ENCODE peak calls at places on chromosomes 2 and 18, in six cellular contexts. Z is A549, R is body of pancreas, Q is sigmoid colon, B is endothelial cell of umbilical vein, P is H54. G is an unnamed sample.

GRCh38 chr2:71530246-71530986 is 77.1 kb downstream of the DYSF start:
- DNase-seq in Z (peak; percentile 83), R (peak; percentile 38), Q (peak; percentile 36), B (peak; percentile 64), P (peak; percentile 56), G (peak; percentile 49)

GRCh38 chr2:40339026-40339425 is 112.9 kb downstream of the SLC8A1 start:
- DNase-seq in Z (no peak), R (no peak), Q (no peak), B (no peak), P (no peak), G (no peak)

GRCh38 chr18:38007931-38008330 is 442.3 kb upstream of the CELF4 start:
- DNase-seq in Z (no peak), R (no peak), Q (no peak), B (no peak), P (no peak), G (no peak)

GRCh38 chr2:61426267-61426897 is 44.5 kb downstream of the USP34 start:
- DNase-seq in Z (peak; percentile 77), R (peak; percentile 62), Q (no peak), B (peak; percentile 36), P (peak; percentile 23), G (peak; percentile 81)

GRCh38 chr2:6919912-6920905 is 3.0 kb downstream of the RNF144A start:
- DNase-seq in Z (no peak), R (peak; percentile 51), Q (no peak), B (no peak), P (no peak), G (no peak)

GRCh38 chr2:26542676-26543505 is 65.0 kb upstream of the OTOF start:
- DNase-seq in Z (no peak), R (no peak), Q (peak; percentile 40), B (no peak), P (no peak), G (no peak)

GRCh38 chr2:205387350-205388045 is 294.8 kb upstream of the NRP2 start:
- DNase-seq in Z (no peak), R (no peak), Q (no peak), B (no peak), P (no peak), G (no peak)

GRCh38 chr18:69876490-69876889 is 71.2 kb downstream of the CD226 start:
- DNase-seq in Z (no peak), R (no peak), Q (no peak), B (no peak), P (no peak), G (no peak)

GRCh38 chr2:241031436-241032165 is 33.2 kb downstream of the SNED1 start:
- DNase-seq in Z (no peak), R (no peak), Q (peak; percentile 30), B (no peak), P (no peak), G (no peak)

GRCh38 chr2:232951891-232952290 is 61.2 kb downstream of the NGEF start:
- DNase-seq in Z (no peak), R (no peak), Q (no peak), B (no peak), P (peak; percentile 62), G (no peak)

GRCh38 chr18:5542393-5543035 is 1.3 kb downstream of the EPB41L3 start:
- DNase-seq in Z (no peak), R (peak; percentile 19), Q (peak; percentile 73), B (peak; percentile 54), P (no peak), G (no peak)

GRCh38 chr18:12851709-12852108 is 32.3 kb downstream of the PTPN2 start:
- DNase-seq in Z (no peak), R (no peak), Q (no peak), B (no peak), P (no peak), G (no peak)

GRCh38 chr2:105144128-105144940 is 97.2 kb upstream of the GPR45 start:
- DNase-seq in Z (no peak), R (no peak), Q (no peak), B (no peak), P (no peak), G (no peak)

GRCh38 chr2:24915796-24916195 is 4.2 kb downstream of the ADCY3 start:
- DNase-seq in Z (no peak), R (no peak), Q (no peak), B (no peak), P (no peak), G (no peak)

GRCh38 chr2:120778244-120778643 is 42.6 kb downstream of the GLI2 start:
- DNase-seq in Z (no peak), R (no peak), Q (no peak), B (no peak), P (no peak), G (no peak)

GRCh38 chr2:204175552-204176271 is 239.1 kb downstream of the ICOS start:
- DNase-seq in Z (no peak), R (no peak), Q (no peak), B (no peak), P (no peak), G (no peak)

GRCh38 chr2:239328306-239329191 is 72.3 kb downstream of the HDAC4 start:
- DNase-seq in Z (no peak), R (peak; percentile 53), Q (peak; percentile 97), B (peak; percentile 63), P (no peak), G (peak; percentile 43)

GRCh38 chr2:239327536-239328305 is 73.1 kb downstream of the HDAC4 start:
- DNase-seq in Z (no peak), R (no peak), Q (no peak), B (no peak), P (no peak), G (no peak)

GRCh38 chr2:239324456-239324855 is 76.4 kb downstream of the HDAC4 start:
- DNase-seq in Z (no peak), R (no peak), Q (no peak), B (no peak), P (no peak), G (no peak)

GRCh38 chr2:239329284-239329971 is 71.4 kb downstream of the HDAC4 start:
- DNase-seq in Z (no peak), R (no peak), Q (peak; percentile 99), B (no peak), P (no peak), G (no peak)

DNA sequence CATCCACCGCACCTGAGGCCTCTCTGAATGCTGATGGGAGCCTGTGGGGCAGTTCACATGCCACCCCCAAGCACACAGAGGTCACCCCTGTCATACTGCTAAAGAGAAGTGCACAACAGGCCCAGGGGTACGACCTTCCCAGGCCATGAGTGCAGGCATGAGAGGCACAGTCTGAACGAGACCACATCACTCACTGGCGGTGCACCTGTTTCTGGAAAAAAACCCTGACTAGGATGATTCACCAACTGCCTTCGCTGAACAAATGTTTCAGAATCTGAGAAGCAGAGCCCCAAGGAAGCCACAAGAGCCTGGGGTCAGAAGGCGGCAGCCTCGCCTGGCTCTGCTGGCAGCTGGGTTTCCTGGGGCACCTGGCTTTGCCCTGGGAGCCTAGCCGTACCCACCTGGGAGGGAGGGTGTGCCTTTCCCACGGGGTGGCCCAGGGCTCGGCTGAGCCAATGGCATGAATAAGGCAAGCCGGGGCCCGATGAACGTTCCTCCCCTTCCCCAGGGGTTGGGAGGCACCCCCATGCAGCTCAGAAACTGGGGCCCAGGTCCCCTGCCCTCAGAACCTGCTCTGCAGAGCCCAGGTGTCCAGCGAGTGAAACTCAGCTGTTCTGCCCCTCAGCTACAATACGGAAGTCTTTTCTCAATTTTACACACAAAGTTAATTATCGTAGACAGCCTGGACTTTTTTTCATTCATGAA is 73.8 kb downstream of the HDAC4 start:
- DNase-seq in Z (no peak), R (peak; percentile 78), Q (peak; percentile 68), B (no peak), P (peak; percentile 30), G (no peak)
- TF ChIP-seq POLR2A in Z (no peak), R (no peak), Q (no peak), B (no peak), P (no peak), G (no peak)

DNA sequence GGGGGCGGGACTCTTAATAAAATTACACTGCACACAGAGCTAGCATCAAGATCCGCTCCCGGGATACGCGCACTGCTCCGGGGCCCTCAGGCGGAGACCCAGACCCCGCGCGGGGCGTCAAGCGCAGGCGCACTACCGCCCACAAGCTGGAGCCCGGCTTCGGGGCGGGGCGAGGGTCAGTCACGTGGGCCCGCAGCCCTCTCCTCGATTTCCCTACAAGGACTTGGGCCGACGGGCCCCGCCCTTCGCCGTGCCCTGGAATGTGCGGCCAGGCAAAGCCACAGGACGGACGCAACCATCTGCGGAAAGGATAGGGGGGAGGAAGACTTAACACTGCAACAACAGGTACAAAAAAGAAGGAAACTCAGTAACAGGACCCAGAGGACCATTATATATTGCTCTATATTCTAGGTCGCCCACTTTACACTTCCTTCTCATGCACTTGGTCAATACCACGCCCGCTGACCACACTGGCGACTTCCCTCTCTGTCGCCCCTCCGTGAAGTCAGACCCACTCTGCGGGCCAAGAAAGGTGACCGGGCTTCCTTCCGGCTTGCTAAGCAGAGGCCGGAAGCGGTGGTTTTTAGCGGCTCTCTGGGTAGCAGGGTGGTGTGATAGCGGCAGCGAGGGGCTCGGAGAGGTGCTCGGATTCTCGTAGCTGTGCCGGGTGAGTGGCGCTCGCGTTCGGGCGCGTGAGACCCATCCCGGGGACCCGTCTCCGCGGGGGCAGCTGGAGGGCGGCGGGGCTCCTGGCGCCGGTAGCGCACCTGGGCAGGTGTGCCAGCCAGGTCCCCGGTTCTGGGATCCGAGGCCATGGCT is at the start of gene MYL12A:
- DNase-seq in Z (peak; percentile 67), R (peak; percentile 99), Q (peak; percentile 98), B (peak; percentile 100), P (peak; percentile 82), G (peak; percentile 98)
- TF ChIP-seq POLR2A in Z (peak; percentile 82), R (peak; percentile 96), Q (peak; percentile 87), B (peak; percentile 99), P (peak; percentile 71), G (peak; percentile 88)

DNA sequence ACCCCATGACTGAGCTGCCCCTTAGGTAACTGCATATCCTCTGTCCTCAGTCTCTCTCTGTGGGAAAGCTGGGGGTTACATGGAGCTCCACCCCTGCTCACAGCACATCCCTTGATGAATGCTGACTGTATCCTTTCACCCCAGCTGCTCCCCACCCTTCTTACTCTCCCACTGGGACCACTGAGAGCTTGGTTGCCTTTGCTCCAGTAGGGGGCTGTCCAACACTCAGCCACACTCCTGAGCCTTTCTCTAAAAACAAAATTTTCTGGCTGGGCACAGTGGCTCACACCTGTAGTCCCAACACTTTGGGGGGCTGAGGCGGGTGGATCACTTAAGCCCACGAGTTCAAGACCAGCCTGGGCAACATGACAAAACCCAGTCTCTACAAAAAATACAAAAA is 89.2 kb upstream of the MSH2 start:
- DNase-seq in Z (no peak), R (no peak), Q (no peak), B (no peak), P (no peak), G (no peak)
- TF ChIP-seq POLR2A in Z (no peak), R (no peak), Q (no peak), B (no peak), P (no peak), G (no peak)

DNA sequence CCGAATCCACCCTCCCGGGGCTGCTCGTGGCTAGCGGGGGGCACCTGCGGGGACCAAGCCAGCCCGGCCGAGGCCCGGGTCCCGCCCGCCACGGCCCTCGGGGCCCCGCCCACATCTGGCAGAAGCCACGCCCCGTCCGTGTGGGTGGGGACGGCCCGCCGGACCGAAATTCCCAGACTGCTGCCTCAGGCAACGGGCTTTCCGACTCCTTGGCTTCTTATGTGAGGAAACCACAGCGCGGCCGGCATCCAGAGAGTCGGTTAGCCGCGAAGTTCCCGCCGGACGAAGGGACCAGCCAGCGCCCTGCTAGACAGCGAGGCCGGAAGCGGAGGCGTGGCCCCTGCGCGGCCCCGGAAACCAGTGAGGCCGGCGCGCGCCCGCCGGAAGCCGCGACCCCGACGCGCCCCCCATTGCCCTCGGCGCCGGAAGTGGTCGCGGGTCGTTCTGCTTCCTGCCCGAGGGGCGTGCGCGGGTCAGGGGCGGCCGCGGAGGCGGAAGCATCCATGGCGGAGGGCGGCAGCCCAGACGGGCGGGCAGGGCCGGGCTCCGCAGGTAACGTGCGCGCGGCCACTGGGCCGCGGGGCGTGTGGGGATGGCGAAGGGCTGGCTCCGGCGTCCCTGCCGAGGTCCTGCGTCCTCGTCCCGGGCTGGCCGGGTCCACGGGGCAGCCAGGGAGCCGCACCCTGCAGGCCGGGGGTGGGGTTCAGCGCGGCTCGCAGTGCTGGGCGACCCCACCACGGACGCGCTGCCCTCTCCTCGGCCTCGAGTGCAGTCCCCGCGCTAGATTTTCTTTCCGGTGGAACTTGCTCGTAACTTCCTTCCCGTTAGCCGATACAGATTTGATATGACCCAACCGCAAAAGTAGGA is at the start of gene ASB1:
- DNase-seq in Z (peak; percentile 62), R (peak; percentile 71), Q (peak; percentile 87), B (peak; percentile 66), P (peak; percentile 69), G (peak; percentile 78)
- TF ChIP-seq POLR2A in Z (peak; percentile 46), R (peak; percentile 35), Q (no peak), B (peak; percentile 69), P (peak; percentile 39), G (peak; percentile 58)

G was measured in erythroblast.